ENCODE peak calls at places on chromosomes 13 and 19, in seven cellular contexts. One of them, this sample, is unnamed.

GRCh38 chr19:40193587-40193849 is 2.3 kb downstream of the MAP3K10 start:
- DNase-seq in SHP77: no peak
- DNase-seq in aorta: no peak
- DNase-seq in GM03348: peak
- DNase-seq in stimulated activated CD8-positive, alpha-beta memory T cell treated with anti-CD3 and anti-CD28 coated beads, Interleukin-2, amount 100 ng/mL, for 48 hours: no peak
- DNase-seq in heart left ventricle: no peak
- DNase-seq in BE2C: no peak
- DNase-seq in this sample: no peak

GRCh38 chr19:18290250-18291018 is 9.0 kb upstream of the JUND start:
- DNase-seq in SHP77: no peak
- DNase-seq in aorta: peak
- DNase-seq in GM03348: no peak
- DNase-seq in stimulated activated CD8-positive, alpha-beta memory T cell treated with anti-CD3 and anti-CD28 coated beads, Interleukin-2, amount 100 ng/mL, for 48 hours: peak
- DNase-seq in heart left ventricle: no peak
- DNase-seq in BE2C: no peak
- DNase-seq in this sample: no peak

GRCh38 chr13:80975903-80976302 is 635.0 kb upstream of the SPRY2 start:
- DNase-seq in SHP77: no peak
- DNase-seq in aorta: no peak
- DNase-seq in GM03348: no peak
- DNase-seq in stimulated activated CD8-positive, alpha-beta memory T cell treated with anti-CD3 and anti-CD28 coated beads, Interleukin-2, amount 100 ng/mL, for 48 hours: no peak
- DNase-seq in heart left ventricle: no peak
- DNase-seq in BE2C: no peak
- DNase-seq in this sample: no peak

GRCh38 chr19:40419066-40419612 is 6.0 kb upstream of the PRX start:
- DNase-seq in SHP77: no peak
- DNase-seq in aorta: no peak
- DNase-seq in GM03348: no peak
- DNase-seq in stimulated activated CD8-positive, alpha-beta memory T cell treated with anti-CD3 and anti-CD28 coated beads, Interleukin-2, amount 100 ng/mL, for 48 hours: no peak
- DNase-seq in heart left ventricle: no peak
- DNase-seq in BE2C: no peak
- DNase-seq in this sample: no peak

GRCh38 chr13:110471833-110472162 is 89.7 kb downstream of the RAB20 start:
- DNase-seq in SHP77: peak
- DNase-seq in aorta: peak
- DNase-seq in GM03348: no peak
- DNase-seq in stimulated activated CD8-positive, alpha-beta memory T cell treated with anti-CD3 and anti-CD28 coated beads, Interleukin-2, amount 100 ng/mL, for 48 hours: no peak
- DNase-seq in heart left ventricle: peak
- DNase-seq in BE2C: no peak
- DNase-seq in this sample: no peak

GRCh38 chr13:31038834-31039552 is 106.5 kb downstream of the TEX26 start:
- DNase-seq in SHP77: no peak
- DNase-seq in aorta: no peak
- DNase-seq in GM03348: no peak
- DNase-seq in stimulated activated CD8-positive, alpha-beta memory T cell treated with anti-CD3 and anti-CD28 coated beads, Interleukin-2, amount 100 ng/mL, for 48 hours: no peak
- DNase-seq in heart left ventricle: no peak
- DNase-seq in BE2C: no peak
- DNase-seq in this sample: no peak

GRCh38 chr19:55086730-55087541 is 11.3 kb downstream of the EPS8L1 start:
- DNase-seq in SHP77: no peak
- DNase-seq in aorta: peak
- DNase-seq in GM03348: peak
- DNase-seq in stimulated activated CD8-positive, alpha-beta memory T cell treated with anti-CD3 and anti-CD28 coated beads, Interleukin-2, amount 100 ng/mL, for 48 hours: no peak
- DNase-seq in heart left ventricle: peak
- DNase-seq in BE2C: peak
- DNase-seq in this sample: no peak

GRCh38 chr19:2549701-2550191 is 73.8 kb downstream of the GADD45B start:
- DNase-seq in SHP77: no peak
- DNase-seq in aorta: peak
- DNase-seq in GM03348: peak
- DNase-seq in stimulated activated CD8-positive, alpha-beta memory T cell treated with anti-CD3 and anti-CD28 coated beads, Interleukin-2, amount 100 ng/mL, for 48 hours: no peak
- DNase-seq in heart left ventricle: peak
- DNase-seq in BE2C: no peak
- DNase-seq in this sample: peak

GRCh38 chr13:101291216-101291615 is 125.1 kb downstream of the NALCN start:
- DNase-seq in SHP77: no peak
- DNase-seq in aorta: no peak
- DNase-seq in GM03348: no peak
- DNase-seq in stimulated activated CD8-positive, alpha-beta memory T cell treated with anti-CD3 and anti-CD28 coated beads, Interleukin-2, amount 100 ng/mL, for 48 hours: no peak
- DNase-seq in heart left ventricle: no peak
- DNase-seq in BE2C: no peak
- DNase-seq in this sample: no peak

GRCh38 chr19:12913011-12913561 is 6.0 kb downstream of the SYCE2 start:
- DNase-seq in SHP77: peak
- DNase-seq in aorta: peak
- DNase-seq in GM03348: peak
- DNase-seq in stimulated activated CD8-positive, alpha-beta memory T cell treated with anti-CD3 and anti-CD28 coated beads, Interleukin-2, amount 100 ng/mL, for 48 hours: no peak
- DNase-seq in heart left ventricle: peak
- DNase-seq in BE2C: peak
- DNase-seq in this sample: no peak

GRCh38 chr13:29161653-29162052 is 341.5 kb downstream of the MTUS2 start:
- DNase-seq in SHP77: no peak
- DNase-seq in aorta: no peak
- DNase-seq in GM03348: no peak
- DNase-seq in stimulated activated CD8-positive, alpha-beta memory T cell treated with anti-CD3 and anti-CD28 coated beads, Interleukin-2, amount 100 ng/mL, for 48 hours: no peak
- DNase-seq in heart left ventricle: no peak
- DNase-seq in BE2C: no peak
- DNase-seq in this sample: no peak

GRCh38 chr13:32299893-32300292 is 15.3 kb downstream of the ZAR1L start:
- DNase-seq in SHP77: no peak
- DNase-seq in aorta: no peak
- DNase-seq in GM03348: no peak
- DNase-seq in stimulated activated CD8-positive, alpha-beta memory T cell treated with anti-CD3 and anti-CD28 coated beads, Interleukin-2, amount 100 ng/mL, for 48 hours: no peak
- DNase-seq in heart left ventricle: no peak
- DNase-seq in BE2C: no peak
- DNase-seq in this sample: no peak

GRCh38 chr13:37201081-37201480 is 95.6 kb upstream of the CSNK1A1L start:
- DNase-seq in SHP77: no peak
- DNase-seq in aorta: no peak
- DNase-seq in GM03348: no peak
- DNase-seq in stimulated activated CD8-positive, alpha-beta memory T cell treated with anti-CD3 and anti-CD28 coated beads, Interleukin-2, amount 100 ng/mL, for 48 hours: no peak
- DNase-seq in heart left ventricle: no peak
- DNase-seq in BE2C: no peak
- DNase-seq in this sample: no peak

GRCh38 chr19:31154021-31154420 is 195.2 kb downstream of the TSHZ3 start:
- DNase-seq in SHP77: no peak
- DNase-seq in aorta: no peak
- DNase-seq in GM03348: peak
- DNase-seq in stimulated activated CD8-positive, alpha-beta memory T cell treated with anti-CD3 and anti-CD28 coated beads, Interleukin-2, amount 100 ng/mL, for 48 hours: no peak
- DNase-seq in heart left ventricle: no peak
- DNase-seq in BE2C: no peak
- DNase-seq in this sample: no peak

GRCh38 chr19:1882089-1882785 is 3.1 kb downstream of the ABHD17A start:
- DNase-seq in SHP77: no peak
- DNase-seq in aorta: no peak
- DNase-seq in GM03348: no peak
- DNase-seq in stimulated activated CD8-positive, alpha-beta memory T cell treated with anti-CD3 and anti-CD28 coated beads, Interleukin-2, amount 100 ng/mL, for 48 hours: peak
- DNase-seq in heart left ventricle: no peak
- DNase-seq in BE2C: no peak
- DNase-seq in this sample: no peak

GRCh38 chr19:4967738-4968461 is 1.0 kb upstream of the KDM4B start:
- DNase-seq in SHP77: no peak
- DNase-seq in aorta: no peak
- DNase-seq in GM03348: peak
- DNase-seq in stimulated activated CD8-positive, alpha-beta memory T cell treated with anti-CD3 and anti-CD28 coated beads, Interleukin-2, amount 100 ng/mL, for 48 hours: no peak
- DNase-seq in heart left ventricle: no peak
- DNase-seq in BE2C: no peak
- DNase-seq in this sample: no peak

GRCh38 chr13:52455677-52456041 is 381 bp downstream of the CKAP2 start:
- DNase-seq in SHP77: peak
- DNase-seq in aorta: peak
- DNase-seq in GM03348: peak
- DNase-seq in stimulated activated CD8-positive, alpha-beta memory T cell treated with anti-CD3 and anti-CD28 coated beads, Interleukin-2, amount 100 ng/mL, for 48 hours: peak
- DNase-seq in heart left ventricle: peak
- DNase-seq in BE2C: peak
- DNase-seq in this sample: no peak

GRCh38 chr19:18879579-18880373 is 16.2 kb downstream of the CERS1 start:
- DNase-seq in SHP77: no peak
- DNase-seq in aorta: no peak
- DNase-seq in GM03348: peak
- DNase-seq in stimulated activated CD8-positive, alpha-beta memory T cell treated with anti-CD3 and anti-CD28 coated beads, Interleukin-2, amount 100 ng/mL, for 48 hours: no peak
- DNase-seq in heart left ventricle: no peak
- DNase-seq in BE2C: peak
- DNase-seq in this sample: no peak

GRCh38 chr19:1027020-1027952 is 878 bp downstream of the CNN2 start:
- DNase-seq in SHP77: no peak
- DNase-seq in aorta: no peak
- DNase-seq in GM03348: no peak
- DNase-seq in stimulated activated CD8-positive, alpha-beta memory T cell treated with anti-CD3 and anti-CD28 coated beads, Interleukin-2, amount 100 ng/mL, for 48 hours: no peak
- DNase-seq in heart left ventricle: no peak
- DNase-seq in BE2C: no peak
- DNase-seq in this sample: no peak

GRCh38 chr19:1668339-1669123 is 16.1 kb upstream of the TCF3 start:
- DNase-seq in SHP77: no peak
- DNase-seq in aorta: no peak
- DNase-seq in GM03348: no peak
- DNase-seq in stimulated activated CD8-positive, alpha-beta memory T cell treated with anti-CD3 and anti-CD28 coated beads, Interleukin-2, amount 100 ng/mL, for 48 hours: no peak
- DNase-seq in heart left ventricle: no peak
- DNase-seq in BE2C: peak
- DNase-seq in this sample: no peak

GRCh38 chr19:1217366-1217765 is 11.8 kb downstream of the STK11 start:
- DNase-seq in SHP77: no peak
- DNase-seq in aorta: no peak
- DNase-seq in GM03348: no peak
- DNase-seq in stimulated activated CD8-positive, alpha-beta memory T cell treated with anti-CD3 and anti-CD28 coated beads, Interleukin-2, amount 100 ng/mL, for 48 hours: no peak
- DNase-seq in heart left ventricle: no peak
- DNase-seq in BE2C: peak
- DNase-seq in this sample: no peak

GRCh38 chr19:32450217-32450616 is 44.6 kb downstream of the DPY19L3 start:
- DNase-seq in SHP77: no peak
- DNase-seq in aorta: no peak
- DNase-seq in GM03348: no peak
- DNase-seq in stimulated activated CD8-positive, alpha-beta memory T cell treated with anti-CD3 and anti-CD28 coated beads, Interleukin-2, amount 100 ng/mL, for 48 hours: no peak
- DNase-seq in heart left ventricle: no peak
- DNase-seq in BE2C: no peak
- DNase-seq in this sample: no peak

GRCh38 chr13:44396963-44397580 is 23.4 kb downstream of the SERP2 start:
- DNase-seq in SHP77: no peak
- DNase-seq in aorta: no peak
- DNase-seq in GM03348: no peak
- DNase-seq in stimulated activated CD8-positive, alpha-beta memory T cell treated with anti-CD3 and anti-CD28 coated beads, Interleukin-2, amount 100 ng/mL, for 48 hours: no peak
- DNase-seq in heart left ventricle: peak
- DNase-seq in BE2C: peak
- DNase-seq in this sample: no peak

GRCh38 chr13:46951516-46951915 is 54.7 kb upstream of the HTR2A start:
- DNase-seq in SHP77: no peak
- DNase-seq in aorta: no peak
- DNase-seq in GM03348: no peak
- DNase-seq in stimulated activated CD8-positive, alpha-beta memory T cell treated with anti-CD3 and anti-CD28 coated beads, Interleukin-2, amount 100 ng/mL, for 48 hours: no peak
- DNase-seq in heart left ventricle: no peak
- DNase-seq in BE2C: no peak
- DNase-seq in this sample: no peak

GRCh38 chr13:28499579-28499978 is 4.7 kb upstream of the FLT1 start:
- DNase-seq in SHP77: no peak
- DNase-seq in aorta: no peak
- DNase-seq in GM03348: peak
- DNase-seq in stimulated activated CD8-positive, alpha-beta memory T cell treated with anti-CD3 and anti-CD28 coated beads, Interleukin-2, amount 100 ng/mL, for 48 hours: no peak
- DNase-seq in heart left ventricle: no peak
- DNase-seq in BE2C: no peak
- DNase-seq in this sample: no peak

GRCh38 chr13:87680298-87680697 is 9.1 kb downstream of the SLITRK5 start:
- DNase-seq in SHP77: peak
- DNase-seq in aorta: no peak
- DNase-seq in GM03348: no peak
- DNase-seq in stimulated activated CD8-positive, alpha-beta memory T cell treated with anti-CD3 and anti-CD28 coated beads, Interleukin-2, amount 100 ng/mL, for 48 hours: no peak
- DNase-seq in heart left ventricle: no peak
- DNase-seq in BE2C: peak
- DNase-seq in this sample: no peak

GRCh38 chr13:48630291-48630690 is 23.4 kb upstream of the CYSLTR2 start:
- DNase-seq in SHP77: no peak
- DNase-seq in aorta: no peak
- DNase-seq in GM03348: no peak
- DNase-seq in stimulated activated CD8-positive, alpha-beta memory T cell treated with anti-CD3 and anti-CD28 coated beads, Interleukin-2, amount 100 ng/mL, for 48 hours: no peak
- DNase-seq in heart left ventricle: no peak
- DNase-seq in BE2C: no peak
- DNase-seq in this sample: no peak

GRCh38 chr19:47135156-47135555 is 4.5 kb downstream of the SAE1 start:
- DNase-seq in SHP77: no peak
- DNase-seq in aorta: no peak
- DNase-seq in GM03348: no peak
- DNase-seq in stimulated activated CD8-positive, alpha-beta memory T cell treated with anti-CD3 and anti-CD28 coated beads, Interleukin-2, amount 100 ng/mL, for 48 hours: no peak
- DNase-seq in heart left ventricle: no peak
- DNase-seq in BE2C: no peak
- DNase-seq in this sample: no peak

GRCh38 chr19:14722127-14722526 is 32.3 kb downstream of the ZNF333 start:
- DNase-seq in SHP77: no peak
- DNase-seq in aorta: no peak
- DNase-seq in GM03348: no peak
- DNase-seq in stimulated activated CD8-positive, alpha-beta memory T cell treated with anti-CD3 and anti-CD28 coated beads, Interleukin-2, amount 100 ng/mL, for 48 hours: no peak
- DNase-seq in heart left ventricle: no peak
- DNase-seq in BE2C: no peak
- DNase-seq in this sample: no peak